ENCODE peak calls at places on chromosomes 11 and 22, in nine cellular contexts. W is right lobe of liver, O is cardiac muscle cell, I is stomach, Z is A549, S is brain microvascular endothelial cell, C is heart right ventricle, A is psoas muscle, K is AG04449. D is an unnamed sample.
A peak's percentile ranks its signal among the peaks of the same experiment; 100 is the strongest.

GRCh38 chr11:127027000-127027399 is 26.4 kb upstream of the KIRREL3 start:
- DNase-seq in W (no peak), O (no peak), I (no peak), Z (no peak), S (no peak), C (no peak), A (no peak), K (no peak), D (no peak)

GRCh38 chr11:2576536-2576935 is 123.3 kb downstream of the KCNQ1OT1 start:
- DNase-seq in W (peak; percentile 39), O (no peak), I (no peak), Z (no peak), S (no peak), C (peak; percentile 5), A (peak; percentile 38), K (no peak), D (no peak)

GRCh38 chr11:122893131-122893530 is 10.6 kb downstream of the JHY start:
- DNase-seq in W (no peak), O (no peak), I (no peak), Z (no peak), S (no peak), C (no peak), A (no peak), K (no peak), D (peak; percentile 9)

GRCh38 chr11:32391965-32392553 is 43.3 kb downstream of the WT1 start:
- DNase-seq in W (no peak), O (peak; percentile 96), I (no peak), Z (no peak), S (peak; percentile 35), C (no peak), A (no peak), K (peak; percentile 23), D (peak; percentile 86)

GRCh38 chr11:123561046-123561781 is 93.2 kb downstream of the SCN3B start:
- DNase-seq in W (no peak), O (peak; percentile 56), I (peak; percentile 49), Z (no peak), S (peak; percentile 32), C (no peak), A (no peak), K (no peak), D (peak; percentile 40)

GRCh38 chr11:1419811-1420210 is 30.1 kb downstream of the BRSK2 start:
- DNase-seq in W (no peak), O (no peak), I (no peak), Z (no peak), S (no peak), C (no peak), A (no peak), K (no peak), D (no peak)

GRCh38 chr22:33897621-33897910 is 22.7 kb downstream of the LARGE1 start:
- DNase-seq in W (no peak), O (no peak), I (no peak), Z (no peak), S (no peak), C (no peak), A (no peak), K (no peak), D (no peak)

GRCh38 chr11:12968101-12968500 is 41.0 kb upstream of the RASSF10 start:
- DNase-seq in W (no peak), O (no peak), I (no peak), Z (no peak), S (no peak), C (no peak), A (no peak), K (no peak), D (no peak)

GRCh38 chr11:111735262-111736116 is 30.7 kb downstream of the PPP2R1B start:
- DNase-seq in W (peak; percentile 87), O (peak; percentile 98), I (peak; percentile 54), Z (peak; percentile 56), S (peak; percentile 98), C (peak; percentile 73), A (peak; percentile 85), K (peak; percentile 93), D (peak; percentile 98)

GRCh38 chr11:61834278-61835004 is 6.3 kb downstream of the FADS2 start:
- DNase-seq in W (no peak), O (peak; percentile 92), I (no peak), Z (no peak), S (peak; percentile 64), C (peak; percentile 60), A (peak; percentile 78), K (no peak), D (peak; percentile 58)

GRCh38 chr11:73331138-73331916 is 23.3 kb downstream of the ARHGEF17 start:
- DNase-seq in W (no peak), O (peak; percentile 82), I (no peak), Z (no peak), S (peak; percentile 50), C (peak; percentile 57), A (peak; percentile 47), K (no peak), D (no peak)

GRCh38 chr11:12457030-12457600 is 79.7 kb downstream of the PARVA start:
- DNase-seq in W (no peak), O (peak; percentile 26), I (no peak), Z (no peak), S (peak; percentile 73), C (no peak), A (no peak), K (no peak), D (peak; percentile 63)

GRCh38 chr11:95415837-95416288 is 184.9 kb upstream of the SESN3 start:
- DNase-seq in W (no peak), O (peak; percentile 43), I (no peak), Z (no peak), S (no peak), C (no peak), A (no peak), K (no peak), D (no peak)

GRCh38 chr11:83093634-83094033 is 21.9 kb upstream of the RAB30 start:
- DNase-seq in W (no peak), O (no peak), I (no peak), Z (no peak), S (no peak), C (no peak), A (no peak), K (no peak), D (no peak)

GRCh38 chr22:24693359-24693758 is 81.2 kb downstream of the PIWIL3 start:
- DNase-seq in W (no peak), O (no peak), I (no peak), Z (no peak), S (peak; percentile 41), C (no peak), A (no peak), K (no peak), D (no peak)

GRCh38 chr11:117107701-117108590 is 9.7 kb upstream of the SIK3 start:
- DNase-seq in W (no peak), O (peak; percentile 39), I (no peak), Z (no peak), S (no peak), C (no peak), A (no peak), K (no peak), D (peak; percentile 61)

DNA sequence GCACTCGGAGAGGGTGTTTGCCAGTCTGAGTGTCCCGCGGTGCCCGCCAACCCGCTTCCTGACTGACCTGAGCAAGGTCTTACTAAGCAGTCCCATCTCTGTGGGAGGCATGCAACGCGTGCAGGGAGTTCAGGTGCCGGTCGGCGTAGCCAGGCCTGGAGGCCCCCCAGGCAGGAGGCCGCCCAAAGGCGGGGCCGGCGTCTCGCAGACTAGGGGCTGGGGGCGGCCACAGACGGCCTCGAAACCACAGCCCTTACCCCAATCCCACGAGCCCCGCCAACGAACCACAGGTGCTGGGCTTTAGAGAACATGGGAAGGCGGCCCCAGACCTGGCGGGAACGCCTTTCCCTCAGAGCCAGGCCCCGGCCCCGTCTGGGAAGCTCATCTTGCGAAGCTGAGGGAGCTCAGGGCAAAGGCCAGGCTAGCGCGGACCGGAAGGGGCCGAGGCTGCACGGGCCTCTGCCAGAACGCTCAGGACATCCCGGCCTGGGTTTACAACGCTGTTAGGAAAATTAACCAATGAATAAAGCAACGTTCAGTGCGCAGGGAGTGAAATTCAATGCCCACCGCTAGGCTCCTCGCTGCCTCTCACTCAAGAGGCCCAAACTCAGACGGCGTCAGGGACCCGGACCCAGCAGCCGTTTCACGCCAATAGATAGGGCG is 2.1 kb upstream of the MTFP1 start:
- DNase-seq in W (peak; percentile 92), O (no peak), I (no peak), Z (peak; percentile 76), S (no peak), C (peak; percentile 77), A (no peak), K (no peak), D (no peak)
- H3K4me3 ChIP-seq in W (peak overlapping the region; percentile 51), O (peak overlapping the region; percentile 54), I (peak overlapping the region; percentile 61), Z (peak overlapping the region; percentile 58), S (peak overlapping the region; percentile 51), C (peak overlapping the region; percentile 73), A (peak overlapping the region; percentile 83), K (peak overlapping the region; percentile 66), D (peak overlapping the region; percentile 75)

DNA sequence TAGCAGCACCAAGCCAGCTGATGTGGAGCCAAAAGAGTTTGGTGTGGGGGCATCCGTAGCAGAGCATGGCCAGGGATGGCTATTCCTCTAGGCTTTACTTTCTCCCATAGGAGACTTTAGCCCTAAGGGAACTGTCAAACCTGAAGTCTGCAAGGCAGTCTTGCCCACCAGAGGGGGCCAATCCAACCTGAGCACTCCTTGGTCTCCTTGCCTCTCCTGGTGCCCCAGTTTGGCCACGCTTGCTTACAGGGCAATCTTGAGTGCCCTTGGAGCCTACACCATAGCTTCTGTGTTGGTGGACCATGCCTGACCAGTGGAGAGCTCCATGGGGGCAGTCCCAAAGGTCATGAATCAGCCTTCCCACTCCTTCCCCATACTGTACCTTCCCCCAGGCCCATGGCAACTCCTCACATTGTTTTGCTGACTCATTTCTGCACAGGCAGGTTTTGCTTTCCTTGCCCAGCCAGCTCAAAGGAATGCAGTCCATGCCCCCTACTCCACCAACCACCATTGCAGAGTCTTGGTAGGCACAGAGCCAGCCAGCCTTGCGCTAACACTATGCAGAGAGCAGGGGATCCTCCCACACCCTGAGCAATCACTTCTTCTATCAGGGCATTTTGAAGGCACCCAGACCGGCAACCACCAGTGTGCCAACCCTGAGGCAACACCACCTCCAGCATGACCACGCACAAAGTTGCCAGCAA is 1421.2 kb upstream of the RAG2 start:
- DNase-seq in W (no peak), O (peak; percentile 21), I (no peak), Z (peak; percentile 1), S (no peak), C (no peak), A (no peak), K (no peak), D (no peak)
- TF ChIP-seq CTCF in W (no peak), O (peak; percentile 10), I (no peak), Z (no peak), S (peak; percentile 27), C (no peak), A (no peak), K (no peak), D (no peak)

DNA sequence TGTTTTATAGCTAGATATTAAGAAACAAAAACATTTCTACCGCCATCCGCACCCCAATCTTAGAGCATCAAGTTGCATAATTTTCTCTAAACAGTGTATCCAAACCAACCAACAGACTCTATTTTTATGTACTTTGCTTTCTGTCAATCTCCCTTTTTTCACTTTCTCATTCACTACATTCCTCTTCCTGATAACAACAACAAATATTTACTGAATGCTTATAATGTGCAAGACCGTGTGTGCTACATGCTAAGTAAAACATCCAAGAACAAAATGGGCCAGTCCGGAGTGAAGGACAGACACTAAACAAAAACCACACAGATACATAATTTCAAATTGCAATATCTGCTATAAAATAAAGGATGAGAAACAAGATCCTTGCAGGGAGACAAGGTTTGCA is 38.6 kb upstream of the SOX6 start:
- DNase-seq in W (no peak), O (no peak), I (no peak), Z (no peak), S (no peak), C (no peak), A (no peak), K (no peak), D (no peak)
- H3K4me3 ChIP-seq in W (peak overlapping the region; percentile 11), O (no peak overlapping the region), I (no peak overlapping the region), Z (no peak overlapping the region), S (no peak overlapping the region), C (no peak overlapping the region), A (no peak overlapping the region), K (no peak overlapping the region), D (no peak overlapping the region)

GRCh38 chr11:57347336-57347735 is 9.2 kb downstream of the P2RX3 start:
- DNase-seq in W (no peak), O (no peak), I (no peak), Z (no peak), S (no peak), C (no peak), A (no peak), K (no peak), D (no peak)
- TF ChIP-seq CTCF in W (no peak), O (no peak), I (no peak), Z (no peak), S (no peak), C (no peak), A (no peak), K (no peak), D (no peak)